ENCODE peak calls at places on chromosome 1, in five cellular contexts. One of them, this sample, is unnamed.

GRCh38 chr1:231162300-231162969 is 577 bp downstream of the TRIM67 start:
- DNase-seq in suprapubic skin: no peak
- DNase-seq in lower lobe of right lung: peak
- DNase-seq in IMR-90: peak
- DNase-seq in progenitor cell of endocrine pancreas: peak
- DNase-seq in this sample: no peak

GRCh38 chr1:220151454-220151853 is 57.5 kb downstream of the IARS2 start:
- DNase-seq in lower lobe of right lung: no peak
- DNase-seq in suprapubic skin: no peak
- DNase-seq in progenitor cell of endocrine pancreas: no peak
- DNase-seq in IMR-90: peak
- DNase-seq in this sample: no peak

GRCh38 chr1:53048960-53049573 is 12.9 kb upstream of the PODN start:
- DNase-seq in IMR-90: no peak
- DNase-seq in suprapubic skin: no peak
- DNase-seq in lower lobe of right lung: no peak
- DNase-seq in progenitor cell of endocrine pancreas: no peak
- DNase-seq in this sample: no peak

GRCh38 chr1:180291004-180291403 is 60.9 kb downstream of the LHX4 start:
- DNase-seq in IMR-90: peak
- DNase-seq in progenitor cell of endocrine pancreas: no peak
- DNase-seq in suprapubic skin: no peak
- DNase-seq in lower lobe of right lung: no peak
- DNase-seq in this sample: no peak

GRCh38 chr1:245825128-245825901 is 670.5 kb downstream of the KIF26B start:
- DNase-seq in suprapubic skin: no peak
- DNase-seq in IMR-90: peak
- DNase-seq in progenitor cell of endocrine pancreas: no peak
- DNase-seq in lower lobe of right lung: no peak
- DNase-seq in this sample: no peak

GRCh38 chr1:244092293-244093264 is 41.5 kb downstream of the ZBTB18 start:
- DNase-seq in progenitor cell of endocrine pancreas: no peak
- DNase-seq in lower lobe of right lung: no peak
- DNase-seq in IMR-90: peak
- DNase-seq in suprapubic skin: no peak
- DNase-seq in this sample: no peak

GRCh38 chr1:182446033-182446669 is 3.8 kb upstream of the RGSL1 start:
- DNase-seq in IMR-90: peak
- DNase-seq in suprapubic skin: no peak
- DNase-seq in lower lobe of right lung: no peak
- DNase-seq in progenitor cell of endocrine pancreas: no peak
- DNase-seq in this sample: no peak

GRCh38 chr1:67892451-67893125 is 59.3 kb upstream of the GNG12 start:
- DNase-seq in suprapubic skin: no peak
- DNase-seq in lower lobe of right lung: no peak
- DNase-seq in progenitor cell of endocrine pancreas: no peak
- DNase-seq in IMR-90: peak
- DNase-seq in this sample: no peak

GRCh38 chr1:41713557-41714327 is 205.0 kb downstream of the HIVEP3 start:
- DNase-seq in IMR-90: peak
- DNase-seq in suprapubic skin: no peak
- DNase-seq in lower lobe of right lung: no peak
- DNase-seq in progenitor cell of endocrine pancreas: no peak
- DNase-seq in this sample: no peak

GRCh38 chr1:190479028-190479427 is 1.4 kb upstream of the BRINP3 start:
- DNase-seq in suprapubic skin: no peak
- DNase-seq in lower lobe of right lung: no peak
- DNase-seq in IMR-90: peak
- DNase-seq in progenitor cell of endocrine pancreas: no peak
- DNase-seq in this sample: no peak

GRCh38 chr1:16721871-16722641 is 18.3 kb upstream of the RNU1-4 start:
- DNase-seq in IMR-90: no peak
- DNase-seq in suprapubic skin: peak
- DNase-seq in lower lobe of right lung: no peak
- DNase-seq in progenitor cell of endocrine pancreas: no peak
- DNase-seq in this sample: peak

GRCh38 chr1:77134359-77134758 is 84.9 kb downstream of the PIGK start:
- DNase-seq in progenitor cell of endocrine pancreas: no peak
- DNase-seq in lower lobe of right lung: no peak
- DNase-seq in IMR-90: peak
- DNase-seq in suprapubic skin: no peak
- DNase-seq in this sample: no peak

GRCh38 chr1:185804608-185805007 is 70.4 kb downstream of the HMCN1 start:
- DNase-seq in IMR-90: no peak
- DNase-seq in progenitor cell of endocrine pancreas: no peak
- DNase-seq in suprapubic skin: no peak
- DNase-seq in lower lobe of right lung: no peak
- DNase-seq in this sample: no peak

GRCh38 chr1:90768098-90768497 is 51.0 kb upstream of the BARHL2 start:
- DNase-seq in lower lobe of right lung: no peak
- DNase-seq in IMR-90: no peak
- DNase-seq in progenitor cell of endocrine pancreas: no peak
- DNase-seq in suprapubic skin: no peak
- DNase-seq in this sample: no peak

GRCh38 chr1:148372731-148373130 is 110.4 kb downstream of the PPIAL4G start:
- DNase-seq in progenitor cell of endocrine pancreas: no peak
- DNase-seq in suprapubic skin: no peak
- DNase-seq in lower lobe of right lung: no peak
- DNase-seq in IMR-90: peak
- DNase-seq in this sample: no peak

GRCh38 chr1:150165622-150166612 is 16.2 kb downstream of the PLEKHO1 start:
- DNase-seq in suprapubic skin: no peak
- DNase-seq in IMR-90: peak
- DNase-seq in lower lobe of right lung: no peak
- DNase-seq in progenitor cell of endocrine pancreas: no peak
- DNase-seq in this sample: no peak

GRCh38 chr1:224498574-224499170 is 64.1 kb upstream of the WDR26 start:
- DNase-seq in IMR-90: peak
- DNase-seq in suprapubic skin: no peak
- DNase-seq in lower lobe of right lung: no peak
- DNase-seq in progenitor cell of endocrine pancreas: no peak
- DNase-seq in this sample: peak

GRCh38 chr1:18739408-18739807 is 108.8 kb downstream of the PAX7 start:
- DNase-seq in lower lobe of right lung: no peak
- DNase-seq in IMR-90: no peak
- DNase-seq in suprapubic skin: no peak
- DNase-seq in progenitor cell of endocrine pancreas: no peak
- DNase-seq in this sample: peak

GRCh38 chr1:181135815-181136737 is 47.6 kb downstream of the IER5 start:
- DNase-seq in progenitor cell of endocrine pancreas: no peak
- DNase-seq in suprapubic skin: no peak
- DNase-seq in IMR-90: peak
- DNase-seq in lower lobe of right lung: no peak
- DNase-seq in this sample: no peak

GRCh38 chr1:31723828-31724359 is 20.1 kb upstream of the COL16A1 start:
- DNase-seq in progenitor cell of endocrine pancreas: peak
- DNase-seq in suprapubic skin: no peak
- DNase-seq in IMR-90: peak
- DNase-seq in lower lobe of right lung: peak
- DNase-seq in this sample: no peak

GRCh38 chr1:11886986-11887665 is 28.4 kb upstream of the NPPB start:
- DNase-seq in lower lobe of right lung: no peak
- DNase-seq in progenitor cell of endocrine pancreas: no peak
- DNase-seq in suprapubic skin: no peak
- DNase-seq in IMR-90: no peak
- DNase-seq in this sample: no peak

GRCh38 chr1:169509354-169509753 is 23.6 kb upstream of the SLC19A2 start:
- DNase-seq in lower lobe of right lung: no peak
- DNase-seq in progenitor cell of endocrine pancreas: no peak
- DNase-seq in suprapubic skin: no peak
- DNase-seq in IMR-90: no peak
- DNase-seq in this sample: no peak

GRCh38 chr1:206684478-206685255 is at the start of gene MAPKAPK2:
- DNase-seq in suprapubic skin: peak
- DNase-seq in IMR-90: peak
- DNase-seq in progenitor cell of endocrine pancreas: peak
- DNase-seq in lower lobe of right lung: peak
- DNase-seq in this sample: no peak

GRCh38 chr1:185735667-185736105 is 1.5 kb downstream of the HMCN1 start:
- DNase-seq in progenitor cell of endocrine pancreas: no peak
- DNase-seq in IMR-90: peak
- DNase-seq in lower lobe of right lung: no peak
- DNase-seq in suprapubic skin: no peak
- DNase-seq in this sample: no peak

GRCh38 chr1:227884370-227885134 is 63.2 kb downstream of the WNT9A start:
- DNase-seq in progenitor cell of endocrine pancreas: no peak
- DNase-seq in suprapubic skin: peak
- DNase-seq in lower lobe of right lung: peak
- DNase-seq in IMR-90: no peak
- DNase-seq in this sample: peak

GRCh38 chr1:164644774-164645634 is 86.0 kb downstream of the PBX1 start:
- DNase-seq in IMR-90: peak
- DNase-seq in suprapubic skin: no peak
- DNase-seq in progenitor cell of endocrine pancreas: no peak
- DNase-seq in lower lobe of right lung: no peak
- DNase-seq in this sample: no peak

GRCh38 chr1:84271452-84272273 is 29.8 kb upstream of the SAMD13 start:
- DNase-seq in lower lobe of right lung: no peak
- DNase-seq in suprapubic skin: no peak
- DNase-seq in IMR-90: peak
- DNase-seq in progenitor cell of endocrine pancreas: no peak
- DNase-seq in this sample: no peak

GRCh38 chr1:89429062-89429461 is 65.2 kb downstream of the GBP6 start:
- DNase-seq in suprapubic skin: no peak
- DNase-seq in IMR-90: no peak
- DNase-seq in progenitor cell of endocrine pancreas: no peak
- DNase-seq in lower lobe of right lung: no peak
- DNase-seq in this sample: no peak

GRCh38 chr1:36857761-36858160 is 176.6 kb downstream of the GRIK3 start:
- DNase-seq in progenitor cell of endocrine pancreas: no peak
- DNase-seq in suprapubic skin: no peak
- DNase-seq in IMR-90: no peak
- DNase-seq in lower lobe of right lung: no peak
- DNase-seq in this sample: no peak

GRCh38 chr1:2413495-2414296 is 1.3 kb upstream of the PEX10 start:
- DNase-seq in IMR-90: no peak
- DNase-seq in progenitor cell of endocrine pancreas: no peak
- DNase-seq in suprapubic skin: no peak
- DNase-seq in lower lobe of right lung: no peak
- DNase-seq in this sample: no peak

DNA sequence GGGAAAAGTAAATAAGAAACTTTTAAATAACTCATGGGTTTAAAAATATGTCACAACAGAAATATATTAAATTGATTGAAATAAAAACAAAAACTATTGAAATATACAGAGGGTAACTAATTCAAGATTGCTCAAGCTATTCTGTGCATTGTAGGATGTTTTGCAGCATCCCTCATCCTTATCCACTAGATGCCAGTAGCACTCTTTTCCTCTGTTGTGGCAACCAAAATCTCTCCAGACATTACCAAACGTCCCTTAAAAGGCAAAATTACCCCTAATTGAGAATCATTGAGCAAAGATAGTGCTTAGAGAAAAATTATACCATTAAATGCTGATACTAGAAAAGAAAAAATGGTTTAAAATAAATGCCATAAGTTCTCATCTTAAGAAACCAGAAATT is 682.6 kb downstream of the RWDD3 start:
- DNase-seq in suprapubic skin: no peak
- DNase-seq in progenitor cell of endocrine pancreas: no peak
- DNase-seq in IMR-90: peak
- DNase-seq in lower lobe of right lung: no peak
- DNase-seq in this sample: no peak
- TF ChIP-seq CTCF in suprapubic skin: no peak
- TF ChIP-seq CTCF in progenitor cell of endocrine pancreas: peak
- TF ChIP-seq CTCF in IMR-90: peak
- TF ChIP-seq CTCF in lower lobe of right lung: no peak
- TF ChIP-seq CTCF in this sample: peak

DNA sequence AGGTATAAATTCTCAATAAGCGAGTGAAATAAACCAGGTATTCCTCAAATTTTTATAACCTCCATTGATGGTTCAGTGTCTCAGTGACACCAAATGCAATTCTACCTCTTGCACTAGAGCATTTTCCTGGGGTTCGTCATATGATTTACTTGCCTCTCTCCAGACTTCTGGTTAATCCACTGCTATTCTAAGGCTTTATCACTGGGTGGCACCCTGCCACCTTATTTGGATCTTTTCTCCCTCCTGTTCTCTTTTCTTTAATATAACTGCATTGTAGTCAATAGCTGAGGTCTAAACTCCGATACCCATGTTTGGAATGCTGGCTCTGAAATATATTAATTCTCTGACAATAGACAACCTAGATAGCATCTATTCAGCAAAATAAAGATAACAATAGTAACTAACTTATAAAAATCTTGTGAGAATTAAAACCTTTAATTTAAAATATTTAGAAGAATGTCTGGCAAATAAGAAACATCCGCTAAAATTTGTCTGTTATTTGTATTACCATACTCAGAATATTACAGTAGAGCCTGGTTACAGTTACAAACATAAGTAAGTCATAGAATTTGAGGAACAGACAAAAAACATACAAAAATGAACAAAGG is 436.4 kb downstream of the PLA2G4A start:
- DNase-seq in progenitor cell of endocrine pancreas: peak
- DNase-seq in suprapubic skin: no peak
- DNase-seq in IMR-90: peak
- DNase-seq in lower lobe of right lung: no peak
- DNase-seq in this sample: no peak
- TF ChIP-seq CTCF in progenitor cell of endocrine pancreas: peak
- TF ChIP-seq CTCF in suprapubic skin: no peak
- TF ChIP-seq CTCF in IMR-90: peak
- TF ChIP-seq CTCF in lower lobe of right lung: no peak
- TF ChIP-seq CTCF in this sample: peak

GRCh38 chr1:27392096-27392777 is at the start of gene GPR3:
- DNase-seq in IMR-90: peak
- DNase-seq in lower lobe of right lung: peak
- DNase-seq in progenitor cell of endocrine pancreas: peak
- DNase-seq in suprapubic skin: peak
- DNase-seq in this sample: peak

GRCh38 chr1:27391511-27392095 is 819 bp upstream of the GPR3 start:
- DNase-seq in progenitor cell of endocrine pancreas: no peak
- DNase-seq in suprapubic skin: no peak
- DNase-seq in IMR-90: peak
- DNase-seq in lower lobe of right lung: no peak
- DNase-seq in this sample: no peak

GRCh38 chr1:27393641-27394281 is 1.3 kb downstream of the GPR3 start:
- DNase-seq in suprapubic skin: no peak
- DNase-seq in IMR-90: no peak
- DNase-seq in lower lobe of right lung: no peak
- DNase-seq in progenitor cell of endocrine pancreas: no peak
- DNase-seq in this sample: no peak

GRCh38 chr1:27394282-27394658 is 1.8 kb downstream of the GPR3 start:
- DNase-seq in suprapubic skin: no peak
- DNase-seq in IMR-90: no peak
- DNase-seq in progenitor cell of endocrine pancreas: no peak
- DNase-seq in lower lobe of right lung: no peak
- DNase-seq in this sample: no peak

GRCh38 chr1:27392778-27393635 is 585 bp downstream of the GPR3 start:
- DNase-seq in IMR-90: no peak
- DNase-seq in progenitor cell of endocrine pancreas: no peak
- DNase-seq in suprapubic skin: no peak
- DNase-seq in lower lobe of right lung: no peak
- DNase-seq in this sample: no peak
- TF ChIP-seq CTCF in IMR-90: peak
- TF ChIP-seq CTCF in progenitor cell of endocrine pancreas: peak
- TF ChIP-seq CTCF in suprapubic skin: no peak
- TF ChIP-seq CTCF in lower lobe of right lung: no peak
- TF ChIP-seq CTCF in this sample: peak

GRCh38 chr1:43143441-43143888 is 28.6 kb downstream of the EBNA1BP2 start:
- DNase-seq in IMR-90: no peak
- DNase-seq in suprapubic skin: no peak
- DNase-seq in progenitor cell of endocrine pancreas: no peak
- DNase-seq in lower lobe of right lung: no peak
- DNase-seq in this sample: no peak
- TF ChIP-seq CTCF in IMR-90: peak
- TF ChIP-seq CTCF in suprapubic skin: no peak
- TF ChIP-seq CTCF in progenitor cell of endocrine pancreas: peak
- TF ChIP-seq CTCF in lower lobe of right lung: peak
- TF ChIP-seq CTCF in this sample: peak